ENCODE peak calls at places on chromosomes 13 and 19, in four cellular contexts. One of them, this sample, is unnamed.

GRCh38 chr13:108926848-108927247 is 297.4 kb downstream of the MYO16 start:
- DNase-seq in GM23338: no peak
- DNase-seq in lower lobe of right lung: no peak
- DNase-seq in BJ: no peak
- DNase-seq in this sample: no peak

GRCh38 chr19:54180691-54181091 is 7.7 kb upstream of the TMC4 start:
- DNase-seq in GM23338: no peak
- DNase-seq in lower lobe of right lung: peak; percentile 40
- DNase-seq in BJ: no peak
- DNase-seq in this sample: no peak

GRCh38 chr19:49084206-49085019 is 838 bp upstream of the SNRNP70 start:
- DNase-seq in GM23338: no peak
- DNase-seq in lower lobe of right lung: no peak
- DNase-seq in BJ: no peak
- DNase-seq in this sample: no peak

GRCh38 chr13:40109324-40109958 is 454.0 kb downstream of the COG6 start:
- DNase-seq in GM23338: no peak
- DNase-seq in lower lobe of right lung: no peak
- DNase-seq in BJ: peak; percentile 82
- DNase-seq in this sample: no peak

GRCh38 chr19:33260628-33261418 is 35.2 kb upstream of the SLC7A10 start:
- DNase-seq in GM23338: no peak
- DNase-seq in lower lobe of right lung: peak; percentile 76
- DNase-seq in BJ: no peak
- DNase-seq in this sample: no peak

GRCh38 chr13:48319458-48320395 is 16.2 kb downstream of the RB1 start:
- DNase-seq in GM23338: no peak
- DNase-seq in lower lobe of right lung: no peak
- DNase-seq in BJ: no peak
- DNase-seq in this sample: no peak

GRCh38 chr13:41199061-41199460 is 4.7 kb upstream of the KBTBD7 start:
- DNase-seq in GM23338: no peak
- DNase-seq in lower lobe of right lung: no peak
- DNase-seq in BJ: no peak
- DNase-seq in this sample: no peak

GRCh38 chr19:50909240-50910070 is 1.7 kb downstream of the KLK4 start:
- DNase-seq in GM23338: peak; percentile 99
- DNase-seq in lower lobe of right lung: peak; percentile 59
- DNase-seq in BJ: no peak
- DNase-seq in this sample: no peak

GRCh38 chr19:49677232-49677881 is at the start of gene PRMT1:
- DNase-seq in GM23338: peak; percentile 67
- DNase-seq in lower lobe of right lung: no peak
- DNase-seq in BJ: no peak
- DNase-seq in this sample: no peak

GRCh38 chr13:109436055-109436622 is 350.2 kb downstream of the IRS2 start:
- DNase-seq in GM23338: no peak
- DNase-seq in lower lobe of right lung: no peak
- DNase-seq in BJ: no peak
- DNase-seq in this sample: no peak

GRCh38 chr13:31982540-31982939 is 49.0 kb upstream of the FRY start:
- DNase-seq in GM23338: no peak
- DNase-seq in lower lobe of right lung: peak; percentile 89
- DNase-seq in BJ: peak; percentile 81
- DNase-seq in this sample: peak; percentile 95

GRCh38 chr13:109900320-109900719 is 113.9 kb upstream of the IRS2 start:
- DNase-seq in GM23338: peak; percentile 30
- DNase-seq in lower lobe of right lung: no peak
- DNase-seq in BJ: no peak
- DNase-seq in this sample: no peak

GRCh38 chr13:29918845-29919244 is 68.4 kb upstream of the UBL3 start:
- DNase-seq in GM23338: no peak
- DNase-seq in lower lobe of right lung: no peak
- DNase-seq in BJ: peak; percentile 80
- DNase-seq in this sample: no peak

GRCh38 chr13:41302743-41303142 is 8.3 kb upstream of the NAA16 start:
- DNase-seq in GM23338: no peak
- DNase-seq in lower lobe of right lung: no peak
- DNase-seq in BJ: no peak
- DNase-seq in this sample: no peak

GRCh38 chr13:39945226-39945625 is 289.8 kb downstream of the COG6 start:
- DNase-seq in GM23338: no peak
- DNase-seq in lower lobe of right lung: no peak
- DNase-seq in BJ: no peak
- DNase-seq in this sample: no peak

GRCh38 chr13:43783820-43784219 is 3.0 kb downstream of the ENOX1 start:
- DNase-seq in GM23338: peak; percentile 66
- DNase-seq in lower lobe of right lung: no peak
- DNase-seq in BJ: no peak
- DNase-seq in this sample: no peak

GRCh38 chr19:33736158-33736557 is 60.5 kb upstream of the KCTD15 start:
- DNase-seq in GM23338: peak; percentile 26
- DNase-seq in lower lobe of right lung: no peak
- DNase-seq in BJ: no peak
- DNase-seq in this sample: no peak

GRCh38 chr19:29685326-29685725 is 20.1 kb downstream of the PLEKHF1 start:
- DNase-seq in GM23338: no peak
- DNase-seq in lower lobe of right lung: no peak
- DNase-seq in BJ: no peak
- DNase-seq in this sample: no peak

GRCh38 chr13:80132741-80133601 is 208.0 kb downstream of the SPRY2 start:
- DNase-seq in GM23338: peak; percentile 28
- DNase-seq in lower lobe of right lung: peak; percentile 55
- DNase-seq in BJ: no peak
- DNase-seq in this sample: no peak

GRCh38 chr19:20612711-20613316 is 47.2 kb upstream of the ZNF737 start:
- DNase-seq in GM23338: no peak
- DNase-seq in lower lobe of right lung: no peak
- DNase-seq in BJ: no peak
- DNase-seq in this sample: no peak

GRCh38 chr13:42551611-42552010 is 22.3 kb upstream of the TNFSF11 start:
- DNase-seq in GM23338: no peak
- DNase-seq in lower lobe of right lung: no peak
- DNase-seq in BJ: no peak
- DNase-seq in this sample: no peak

GRCh38 chr13:113875829-113876228 is 12.0 kb upstream of the GAS6 start:
- DNase-seq in GM23338: no peak
- DNase-seq in lower lobe of right lung: no peak
- DNase-seq in BJ: no peak
- DNase-seq in this sample: no peak

GRCh38 chr19:55149078-55150003 is at the start of gene TNNT1:
- DNase-seq in GM23338: peak; percentile 83
- DNase-seq in lower lobe of right lung: no peak
- DNase-seq in BJ: no peak
- DNase-seq in this sample: no peak

GRCh38 chr19:28984315-28984714 is 228.6 kb downstream of the UQCRFS1 start:
- DNase-seq in GM23338: no peak
- DNase-seq in lower lobe of right lung: no peak
- DNase-seq in BJ: no peak
- DNase-seq in this sample: no peak

GRCh38 chr13:31367410-31367809 is 167.6 kb downstream of the B3GLCT start:
- DNase-seq in GM23338: peak; percentile 19
- DNase-seq in lower lobe of right lung: no peak
- DNase-seq in BJ: no peak
- DNase-seq in this sample: no peak

GRCh38 chr19:56725829-56726424 is 54.4 kb upstream of the ZNF835 start:
- DNase-seq in GM23338: no peak
- DNase-seq in lower lobe of right lung: no peak
- DNase-seq in BJ: no peak
- DNase-seq in this sample: no peak

GRCh38 chr19:49098795-49099194 is 13.5 kb downstream of the SNRNP70 start:
- DNase-seq in GM23338: no peak
- DNase-seq in lower lobe of right lung: no peak
- DNase-seq in BJ: no peak
- DNase-seq in this sample: no peak

GRCh38 chr13:33649212-33649917 is 168.6 kb upstream of the RFC3 start:
- DNase-seq in GM23338: no peak
- DNase-seq in lower lobe of right lung: no peak
- DNase-seq in BJ: no peak
- DNase-seq in this sample: no peak

GRCh38 chr13:24071016-24071415 is 89.5 kb upstream of the SPATA13 start:
- DNase-seq in GM23338: no peak
- DNase-seq in lower lobe of right lung: no peak
- DNase-seq in BJ: no peak
- DNase-seq in this sample: no peak

GRCh38 chr13:21557995-21558394 is 46.0 kb downstream of the MICU2 start:
- DNase-seq in GM23338: peak; percentile 75
- DNase-seq in lower lobe of right lung: no peak
- DNase-seq in BJ: no peak
- DNase-seq in this sample: no peak

GRCh38 chr13:34201050-34201913 is 383.3 kb downstream of the RFC3 start:
- DNase-seq in GM23338: no peak
- DNase-seq in lower lobe of right lung: no peak
- DNase-seq in BJ: peak; percentile 77
- DNase-seq in this sample: no peak

GRCh38 chr13:114177245-114178010 is 1.6 kb upstream of the CFAP97D2 start:
- DNase-seq in GM23338: no peak
- DNase-seq in lower lobe of right lung: no peak
- DNase-seq in BJ: no peak
- DNase-seq in this sample: no peak

GRCh38 chr19:2345794-2346663 is 14.0 kb upstream of the TMPRSS9 start:
- DNase-seq in GM23338: no peak
- DNase-seq in lower lobe of right lung: peak; percentile 70
- DNase-seq in BJ: no peak
- DNase-seq in this sample: no peak

GRCh38 chr19:1046117-1046626 is 6.3 kb downstream of the ABCA7 start:
- DNase-seq in GM23338: peak; percentile 28
- DNase-seq in lower lobe of right lung: no peak
- DNase-seq in BJ: no peak
- DNase-seq in this sample: no peak

GRCh38 chr13:96984061-96984508 is 10.2 kb downstream of the OXGR1 start:
- DNase-seq in GM23338: peak; percentile 69
- DNase-seq in lower lobe of right lung: peak; percentile 67
- DNase-seq in BJ: no peak
- DNase-seq in this sample: no peak

GRCh38 chr13:26658972-26659371 is 101.5 kb downstream of the WASF3 start:
- DNase-seq in GM23338: no peak
- DNase-seq in lower lobe of right lung: no peak
- DNase-seq in BJ: no peak
- DNase-seq in this sample: no peak

GRCh38 chr13:35478384-35479222 is 2.1 kb upstream of the MAB21L1 start:
- DNase-seq in GM23338: peak; percentile 65
- DNase-seq in lower lobe of right lung: no peak
- DNase-seq in BJ: no peak
- DNase-seq in this sample: no peak

DNA sequence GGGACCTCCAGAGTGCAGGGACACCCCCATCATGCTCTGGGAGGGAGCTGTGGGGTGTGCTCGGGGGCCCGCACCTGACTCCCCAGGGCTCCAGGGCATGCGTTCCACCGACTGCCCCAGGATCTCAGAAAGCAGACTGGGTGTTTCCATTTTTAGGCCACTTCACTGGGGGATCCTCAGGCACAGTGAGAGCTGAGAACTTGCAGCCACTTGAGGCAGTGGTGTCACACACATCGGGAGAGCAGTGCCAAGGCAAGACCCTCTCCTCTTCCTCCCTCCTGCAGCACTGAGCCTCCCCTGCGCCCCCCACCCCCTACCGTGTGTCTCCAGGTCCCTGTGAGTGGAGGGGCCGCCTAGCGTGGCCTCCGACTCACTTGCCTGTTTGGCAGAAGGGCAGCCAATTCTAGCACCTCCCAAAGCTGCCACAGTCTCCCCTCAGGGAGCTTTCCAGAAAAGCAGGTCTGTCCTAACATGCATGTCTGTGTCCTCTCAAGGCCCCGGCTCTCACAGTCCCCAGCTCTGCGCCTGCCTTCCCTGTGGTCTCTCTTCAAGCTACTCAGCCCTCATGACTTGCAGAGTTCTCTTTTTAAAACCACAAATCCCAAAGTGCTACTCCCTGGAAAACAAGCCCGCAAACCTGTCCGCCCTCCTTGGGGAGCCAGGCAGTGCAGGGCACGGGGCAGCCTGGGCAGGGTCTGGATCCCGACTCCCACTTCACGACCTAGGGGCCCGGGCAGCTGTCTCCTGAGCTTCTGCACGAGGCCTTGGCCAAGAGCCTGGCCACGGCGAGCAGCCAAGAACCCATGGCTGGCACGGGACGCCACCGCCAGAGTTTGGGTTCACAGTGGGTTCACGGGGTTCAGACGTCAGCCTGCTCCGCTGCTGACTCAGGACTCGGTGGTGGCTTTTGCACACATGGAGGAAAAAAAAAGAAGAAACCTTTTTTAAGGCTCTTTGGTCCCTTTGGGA is 94.1 kb downstream of the STK24 start:
- DNase-seq in GM23338: peak; percentile 46
- DNase-seq in lower lobe of right lung: peak; percentile 81
- DNase-seq in BJ: no peak
- DNase-seq in this sample: no peak
- H3K4me3 ChIP-seq in GM23338: no peak overlapping the region
- H3K4me3 ChIP-seq in lower lobe of right lung: no peak overlapping the region
- H3K4me3 ChIP-seq in BJ: no peak overlapping the region
- H3K4me3 ChIP-seq in this sample: no peak overlapping the region

GRCh38 chr13:20231839-20232555 is at the start of gene GJB6:
- DNase-seq in GM23338: peak; percentile 81
- DNase-seq in lower lobe of right lung: no peak
- DNase-seq in BJ: no peak
- DNase-seq in this sample: no peak
- H3K4me3 ChIP-seq in GM23338: peak within 1 kb of the TSS; percentile 69
- H3K4me3 ChIP-seq in lower lobe of right lung: peak within 1 kb of the TSS; percentile 43
- H3K4me3 ChIP-seq in BJ: no peak within 1 kb of the TSS
- H3K4me3 ChIP-seq in this sample: no peak within 1 kb of the TSS

GRCh38 chr19:45876411-45877197 is 9.3 kb downstream of the IRF2BP1 start:
- DNase-seq in GM23338: peak; percentile 75
- DNase-seq in lower lobe of right lung: no peak
- DNase-seq in BJ: no peak
- DNase-seq in this sample: no peak
- H3K4me3 ChIP-seq in GM23338: peak overlapping the region; percentile 62
- H3K4me3 ChIP-seq in lower lobe of right lung: peak overlapping the region; percentile 39
- H3K4me3 ChIP-seq in BJ: no peak overlapping the region
- H3K4me3 ChIP-seq in this sample: no peak overlapping the region

DNA sequence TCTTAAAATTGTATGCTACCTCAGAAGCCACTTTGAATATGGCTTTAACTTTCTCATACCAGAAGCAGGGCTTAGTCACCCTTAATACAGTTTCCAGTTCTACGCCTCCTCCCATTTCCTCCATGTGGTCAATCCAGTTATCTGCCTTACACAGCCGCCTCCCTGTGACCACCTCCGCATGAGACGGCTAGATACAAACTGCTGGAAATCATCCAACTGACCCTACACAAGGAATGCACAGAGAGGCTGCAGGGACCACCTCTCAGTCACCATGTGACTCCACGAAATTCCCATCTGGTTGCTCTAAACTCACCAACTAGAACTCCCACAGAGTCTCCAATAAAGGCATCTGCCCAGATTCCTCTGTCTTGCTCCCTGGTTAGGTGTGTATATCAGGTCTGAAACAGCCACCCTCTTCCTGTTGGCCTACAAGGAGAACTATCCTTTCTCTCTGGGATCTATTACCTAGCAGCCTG is 6.8 kb downstream of the ZNF564 start:
- DNase-seq in GM23338: no peak
- DNase-seq in lower lobe of right lung: no peak
- DNase-seq in BJ: no peak
- DNase-seq in this sample: no peak
- H3K4me3 ChIP-seq in GM23338: no peak overlapping the region
- H3K4me3 ChIP-seq in lower lobe of right lung: no peak overlapping the region
- H3K4me3 ChIP-seq in BJ: no peak overlapping the region
- H3K4me3 ChIP-seq in this sample: no peak overlapping the region